ENCODE peak calls at places on chromosomes 4 and X, in four cellular contexts. Y is cardiac muscle cell, A is AG04449, E is psoas muscle. N is an unnamed sample.

GRCh38 chrX:150361070-150361776 is 1.9 kb upstream of the MAMLD1 start:
- DNase-seq in Y (peak), A (no peak), E (no peak), N (no peak)

GRCh38 chrX:72182924-72183323 is 1.4 kb downstream of the PIN4 start:
- DNase-seq in Y (no peak), A (no peak), E (no peak), N (no peak)

GRCh38 chr4:128601992-128602695 is 207.4 kb upstream of the JADE1 start:
- DNase-seq in Y (no peak), A (no peak), E (no peak), N (no peak)

GRCh38 chr4:26261400-26261799 is 59.4 kb upstream of the RBPJ start:
- DNase-seq in Y (no peak), A (no peak), E (no peak), N (no peak)

GRCh38 chrX:39204349-39204748 is 403.1 kb downstream of the MID1IP1 start:
- DNase-seq in Y (no peak), A (no peak), E (no peak), N (no peak)

GRCh38 chr4:183635333-183635732 is 23.7 kb downstream of the RWDD4 start:
- DNase-seq in Y (no peak), A (no peak), E (no peak), N (no peak)

GRCh38 chr4:96145671-96146070 is 305.8 kb downstream of the PDHA2 start:
- DNase-seq in Y (no peak), A (no peak), E (no peak), N (no peak)

GRCh38 chr4:54063224-54063623 is 1.2 kb downstream of the CHIC2 start:
- DNase-seq in Y (no peak), A (no peak), E (no peak), N (no peak)

GRCh38 chr4:95267081-95267480 is 281.7 kb downstream of the UNC5C start:
- DNase-seq in Y (no peak), A (no peak), E (no peak), N (no peak)

GRCh38 chr4:24274401-24275035 is 309.8 kb downstream of the DHX15 start:
- DNase-seq in Y (no peak), A (no peak), E (no peak), N (no peak)

GRCh38 chr4:79865253-79865652 is 207.8 kb downstream of the ANTXR2 start:
- DNase-seq in Y (no peak), A (peak), E (no peak), N (no peak)

DNA sequence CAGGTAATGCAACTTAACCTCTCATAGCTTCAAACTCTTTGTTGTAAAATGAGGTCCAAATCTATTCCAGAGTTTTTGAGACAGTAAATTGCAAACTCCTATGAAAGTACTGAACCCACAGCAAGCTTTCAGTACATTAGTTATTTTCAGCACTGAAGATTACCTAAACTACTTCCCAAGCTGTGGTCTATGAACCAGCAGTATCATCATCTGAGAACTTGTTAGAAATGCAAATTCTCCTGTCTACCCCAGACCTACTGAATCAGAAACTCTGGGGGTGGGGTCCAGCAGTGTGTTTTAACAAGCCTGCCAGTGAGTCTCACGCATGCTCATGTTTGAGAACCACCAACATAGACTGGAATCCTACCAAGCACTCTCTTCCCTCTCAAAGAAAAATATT is 5.7 kb upstream of the CASP6 start:
- DNase-seq in Y (no peak), A (no peak), E (no peak), N (no peak)
- H3K4me3 ChIP-seq in Y (no peak), A (no peak), E (no peak), N (no peak)

DNA sequence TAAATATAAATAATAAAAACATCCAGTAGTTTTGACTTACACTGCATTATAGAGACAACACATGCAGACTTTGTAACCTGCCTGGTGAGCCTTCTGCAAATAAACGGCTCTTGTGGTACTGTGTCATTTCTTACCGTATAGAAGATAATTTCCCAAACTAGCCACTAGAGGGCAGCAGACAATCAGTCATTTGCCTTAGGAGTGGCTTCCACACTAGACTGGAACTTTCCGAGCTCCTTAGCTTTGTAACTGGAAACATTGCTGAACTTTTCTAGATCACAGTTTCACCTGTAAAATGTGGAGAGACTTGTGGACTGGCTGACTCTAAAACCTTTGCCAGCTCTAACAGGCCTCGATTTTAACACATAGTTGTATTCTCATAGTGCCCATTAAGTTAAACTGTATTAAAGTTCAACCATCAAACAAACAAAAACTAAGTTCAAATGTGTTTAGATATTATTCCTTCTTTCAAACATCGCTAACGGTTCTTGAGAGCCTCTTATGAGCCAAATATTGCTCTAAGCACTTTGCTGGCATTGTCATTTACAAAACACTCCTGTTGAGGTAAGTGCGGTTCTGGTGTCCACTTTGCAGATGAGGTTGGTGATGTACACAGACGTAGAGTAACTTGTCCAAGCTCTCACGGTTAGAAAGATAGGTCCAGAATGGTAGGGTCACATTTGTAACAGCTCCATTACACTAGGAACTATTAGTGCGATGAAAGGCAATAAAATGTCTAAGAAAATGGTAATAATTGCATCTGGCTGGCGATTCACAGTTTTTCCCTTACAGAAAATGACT is 345.5 kb downstream of the ANK2 start:
- DNase-seq in Y (peak), A (peak), E (no peak), N (peak)
- TF ChIP-seq CTCF in Y (peak), A (peak), E (peak), N (peak)

GRCh38 chr4:113683143-113683542 is 78.4 kb downstream of the CAMK2D start:
- DNase-seq in Y (no peak), A (no peak), E (no peak), N (no peak)

GRCh38 chr4:113686950-113687718 is 74.4 kb downstream of the CAMK2D start:
- DNase-seq in Y (no peak), A (no peak), E (no peak), N (no peak)

GRCh38 chr4:113678651-113679050 is 82.9 kb downstream of the CAMK2D start:
- DNase-seq in Y (no peak), A (no peak), E (no peak), N (no peak)

GRCh38 chr4:113684534-113685091 is 76.9 kb downstream of the CAMK2D start:
- DNase-seq in Y (peak), A (no peak), E (peak), N (no peak)

GRCh38 chr4:113682730-113683129 is 78.8 kb downstream of the CAMK2D start:
- DNase-seq in Y (no peak), A (no peak), E (no peak), N (no peak)
- H3K4me3 ChIP-seq in Y (no peak), A (no peak), E (no peak), N (no peak)

DNA sequence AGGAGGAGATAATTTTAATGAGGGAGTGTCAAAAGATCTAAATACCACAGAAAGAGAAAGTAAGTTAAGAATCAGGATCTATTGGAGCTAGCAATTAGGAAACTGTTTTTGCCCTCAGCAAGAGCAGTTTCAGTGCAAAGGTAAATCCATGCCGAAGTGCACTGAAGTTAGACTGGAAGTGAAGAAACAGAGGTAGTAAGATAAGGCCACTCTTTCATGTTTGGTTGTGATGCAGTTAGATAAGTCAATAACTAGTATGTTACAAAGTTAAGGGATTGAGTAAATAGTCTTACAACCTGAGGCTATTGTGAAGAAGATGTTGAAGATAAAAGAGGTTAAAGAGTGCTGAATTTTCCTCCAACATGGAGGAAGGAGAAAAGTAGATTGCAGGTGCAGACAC is 46.7 kb upstream of the UCP1 start:
- DNase-seq in Y (no peak), A (no peak), E (no peak), N (no peak)
- TF ChIP-seq CTCF in Y (no peak), A (no peak), E (no peak), N (no peak)

DNA sequence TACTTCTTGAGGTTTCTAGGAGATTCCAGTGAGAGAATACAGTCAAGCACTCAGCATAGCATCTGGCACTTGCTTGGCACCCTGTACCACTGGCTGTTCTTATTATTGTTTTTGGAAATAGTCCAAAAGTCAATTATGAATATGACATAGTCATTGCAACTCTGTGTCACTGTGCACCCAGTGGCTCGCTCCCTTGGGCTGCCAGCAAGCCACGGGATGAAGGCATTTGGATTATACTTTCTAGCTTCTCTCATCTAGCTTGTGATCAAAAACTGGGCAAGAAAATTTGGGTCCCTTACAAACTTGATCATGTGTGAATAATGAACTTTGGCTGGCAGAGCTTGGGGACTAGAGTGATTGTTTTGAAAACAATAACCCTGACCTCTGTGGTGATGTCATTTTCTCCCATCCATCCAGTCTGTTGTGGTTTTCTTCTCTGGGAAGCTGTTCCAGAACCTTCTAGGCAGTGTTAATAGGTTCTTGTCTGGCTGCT is 32.8 kb upstream of the LIMCH1 start:
- DNase-seq in Y (no peak), A (no peak), E (peak), N (no peak)
- H3K4me3 ChIP-seq in Y (no peak), A (no peak), E (no peak), N (no peak)

DNA sequence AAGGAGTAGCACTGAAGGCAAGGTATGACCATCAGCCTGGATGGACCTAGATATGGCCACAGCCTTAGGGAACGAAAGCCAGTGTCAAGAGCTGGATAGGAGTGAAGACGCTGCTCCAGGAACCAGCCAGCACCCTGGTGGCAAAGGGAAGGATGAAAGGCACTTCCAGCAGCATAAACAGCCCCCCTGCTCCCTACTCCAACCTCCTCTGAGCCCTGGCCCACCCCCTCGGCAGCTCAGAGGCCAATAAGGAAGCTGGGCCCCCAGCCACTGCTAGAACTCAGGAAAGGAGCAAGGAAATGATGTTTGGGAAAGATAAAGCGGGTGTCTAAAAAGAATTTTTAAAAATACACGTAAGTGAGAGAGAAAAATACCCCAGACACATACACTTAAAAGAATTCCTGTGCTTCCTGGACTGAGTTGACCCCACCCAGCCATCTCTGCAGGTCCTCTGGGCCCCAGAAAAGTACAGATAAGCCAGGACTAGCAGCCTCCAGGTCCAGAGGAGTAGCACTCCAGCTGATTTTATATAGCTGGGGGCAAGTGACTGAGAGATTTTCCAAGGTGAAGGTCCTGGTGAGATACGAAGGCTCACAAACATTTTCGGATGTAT is 170.4 kb downstream of the SHROOM4 start:
- DNase-seq in Y (no peak), A (no peak), E (no peak), N (no peak)
- TF ChIP-seq CTCF in Y (no peak), A (no peak), E (no peak), N (no peak)

GRCh38 chrX:640641-641040 is 10.1 kb downstream of the SHOX start:
- DNase-seq in Y (no peak), A (no peak), E (no peak), N (no peak)

GRCh38 chrX:637660-638481 is 7.3 kb downstream of the SHOX start:
- DNase-seq in Y (no peak), A (no peak), E (no peak), N (no peak)

GRCh38 chrX:636971-637659 is 6.5 kb downstream of the SHOX start:
- DNase-seq in Y (no peak), A (no peak), E (no peak), N (no peak)

GRCh38 chrX:639151-639550 is 8.6 kb downstream of the SHOX start:
- DNase-seq in Y (no peak), A (no peak), E (no peak), N (no peak)

DNA sequence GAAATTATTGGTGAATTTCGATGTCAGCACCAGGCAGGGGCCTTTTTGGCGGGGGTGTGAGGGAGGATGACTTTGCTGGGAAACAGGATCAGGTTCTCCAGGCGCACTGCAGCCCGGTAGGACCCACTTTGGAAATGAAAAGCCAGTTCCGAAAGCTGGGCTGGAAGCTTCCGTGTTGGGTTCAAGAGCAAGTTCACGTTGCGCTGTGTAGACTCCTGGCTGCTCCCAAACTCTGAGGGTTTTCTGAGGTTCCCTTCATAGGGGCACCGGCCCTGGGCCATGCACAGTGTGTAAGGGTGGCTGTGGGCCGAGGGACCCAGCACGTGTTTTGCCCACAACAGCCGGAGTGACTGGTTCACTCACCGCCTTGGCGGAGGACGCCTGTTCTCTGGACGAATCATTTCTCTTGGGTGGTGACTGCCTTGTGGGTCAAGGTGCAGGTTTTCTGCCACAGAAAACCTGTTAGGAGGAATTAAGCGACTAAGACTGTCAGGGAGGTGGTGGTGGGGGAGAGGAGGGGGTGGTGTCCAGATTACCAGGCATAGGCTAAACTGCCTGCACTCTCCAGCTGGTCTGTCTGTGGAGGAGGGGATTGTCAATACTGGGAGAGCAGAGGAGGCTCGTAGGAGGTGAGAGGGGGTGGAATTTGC is 8.0 kb downstream of the SHOX start:
- DNase-seq in Y (no peak), A (no peak), E (no peak), N (no peak)
- H3K4me3 ChIP-seq in Y (no peak), A (no peak), E (no peak), N (no peak)

DNA sequence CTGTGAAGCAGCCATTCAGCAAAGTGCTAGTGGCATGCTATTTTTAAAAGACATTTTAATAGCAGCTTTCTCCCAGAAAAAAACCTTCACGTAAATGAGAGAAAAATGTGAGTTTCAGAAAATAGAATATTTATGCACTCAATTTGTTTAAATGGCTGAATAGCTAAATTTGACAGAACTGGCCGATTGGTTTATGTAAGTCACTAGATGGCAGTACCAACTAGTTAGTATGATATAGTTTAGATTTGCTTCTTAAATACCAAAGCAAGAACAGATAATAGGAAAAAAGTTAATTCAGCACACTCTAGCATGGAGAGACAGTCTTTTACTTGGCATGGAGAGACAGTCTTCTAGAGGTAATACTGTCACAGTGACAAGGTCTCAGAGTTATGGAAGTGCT is 250.1 kb downstream of the SNCA start:
- DNase-seq in Y (no peak), A (no peak), E (no peak), N (no peak)
- TF ChIP-seq CTCF in Y (peak), A (no peak), E (no peak), N (no peak)